ENCODE peak calls at places on chromosome 1, in nine cellular contexts. One of them, this sample, is unnamed.

GRCh38 chr1:5917591-5918274 is 74.5 kb downstream of the NPHP4 start:
- DNase-seq in ovary: no peak
- DNase-seq in DND-41: no peak
- DNase-seq in fibroblast of lung: no peak
- DNase-seq in prostate gland: no peak
- DNase-seq in left ventricle myocardium inferior: no peak
- DNase-seq in AG04450: no peak
- DNase-seq in mammary epithelial cell: peak; percentile 5
- DNase-seq in colonic mucosa: no peak
- DNase-seq in this sample: no peak

GRCh38 chr1:107196973-107197562 is 56.2 kb downstream of the NTNG1 start:
- DNase-seq in ovary: no peak
- DNase-seq in DND-41: peak; percentile 31
- DNase-seq in fibroblast of lung: peak; percentile 11
- DNase-seq in prostate gland: no peak
- DNase-seq in left ventricle myocardium inferior: no peak
- DNase-seq in AG04450: no peak
- DNase-seq in mammary epithelial cell: no peak
- DNase-seq in colonic mucosa: peak; percentile 35
- DNase-seq in this sample: peak; percentile 10

GRCh38 chr1:48249868-48250267 is 27.4 kb downstream of the SLC5A9 start:
- DNase-seq in ovary: no peak
- DNase-seq in DND-41: no peak
- DNase-seq in fibroblast of lung: no peak
- DNase-seq in prostate gland: no peak
- DNase-seq in left ventricle myocardium inferior: no peak
- DNase-seq in AG04450: no peak
- DNase-seq in mammary epithelial cell: no peak
- DNase-seq in colonic mucosa: peak; percentile 29
- DNase-seq in this sample: no peak

GRCh38 chr1:95903060-95903459 is 669.0 kb downstream of the RWDD3 start:
- DNase-seq in ovary: no peak
- DNase-seq in DND-41: no peak
- DNase-seq in fibroblast of lung: no peak
- DNase-seq in prostate gland: no peak
- DNase-seq in left ventricle myocardium inferior: no peak
- DNase-seq in AG04450: no peak
- DNase-seq in mammary epithelial cell: peak; percentile 5
- DNase-seq in colonic mucosa: no peak
- DNase-seq in this sample: no peak

GRCh38 chr1:184641894-184642293 is 112.8 kb downstream of the EDEM3 start:
- DNase-seq in ovary: no peak
- DNase-seq in DND-41: no peak
- DNase-seq in fibroblast of lung: no peak
- DNase-seq in prostate gland: no peak
- DNase-seq in left ventricle myocardium inferior: no peak
- DNase-seq in AG04450: no peak
- DNase-seq in mammary epithelial cell: no peak
- DNase-seq in colonic mucosa: no peak
- DNase-seq in this sample: no peak

GRCh38 chr1:38775175-38775845 is 84.3 kb downstream of the RRAGC start:
- DNase-seq in ovary: no peak
- DNase-seq in DND-41: no peak
- DNase-seq in fibroblast of lung: no peak
- DNase-seq in prostate gland: no peak
- DNase-seq in left ventricle myocardium inferior: no peak
- DNase-seq in AG04450: no peak
- DNase-seq in mammary epithelial cell: no peak
- DNase-seq in colonic mucosa: no peak
- DNase-seq in this sample: no peak

GRCh38 chr1:119884700-119885099 is 11.6 kb downstream of the ADAM30 start:
- DNase-seq in ovary: no peak
- DNase-seq in DND-41: no peak
- DNase-seq in fibroblast of lung: no peak
- DNase-seq in prostate gland: no peak
- DNase-seq in left ventricle myocardium inferior: no peak
- DNase-seq in AG04450: no peak
- DNase-seq in mammary epithelial cell: no peak
- DNase-seq in colonic mucosa: no peak
- DNase-seq in this sample: no peak

GRCh38 chr1:183484254-183484653 is 12.0 kb downstream of the SMG7 start:
- DNase-seq in ovary: no peak
- DNase-seq in DND-41: no peak
- DNase-seq in fibroblast of lung: no peak
- DNase-seq in prostate gland: no peak
- DNase-seq in left ventricle myocardium inferior: no peak
- DNase-seq in AG04450: no peak
- DNase-seq in mammary epithelial cell: no peak
- DNase-seq in colonic mucosa: no peak
- DNase-seq in this sample: no peak

GRCh38 chr1:111507411-111508201 is 4.2 kb upstream of the ADORA3 start:
- DNase-seq in ovary: peak; percentile 78
- DNase-seq in DND-41: peak; percentile 67
- DNase-seq in fibroblast of lung: peak; percentile 50
- DNase-seq in prostate gland: peak; percentile 35
- DNase-seq in left ventricle myocardium inferior: peak; percentile 82
- DNase-seq in AG04450: peak; percentile 32
- DNase-seq in mammary epithelial cell: peak; percentile 60
- DNase-seq in colonic mucosa: peak; percentile 89
- DNase-seq in this sample: peak; percentile 84

GRCh38 chr1:64470670-64471217 is 815 bp downstream of the CACHD1 start:
- DNase-seq in ovary: peak; percentile 63
- DNase-seq in DND-41: no peak
- DNase-seq in fibroblast of lung: peak; percentile 29
- DNase-seq in prostate gland: peak; percentile 8
- DNase-seq in left ventricle myocardium inferior: peak; percentile 25
- DNase-seq in AG04450: no peak
- DNase-seq in mammary epithelial cell: peak; percentile 32
- DNase-seq in colonic mucosa: peak; percentile 22
- DNase-seq in this sample: peak; percentile 15

GRCh38 chr1:87052986-87053385 is 138.6 kb downstream of the HS2ST1 start:
- DNase-seq in ovary: no peak
- DNase-seq in DND-41: no peak
- DNase-seq in fibroblast of lung: no peak
- DNase-seq in prostate gland: no peak
- DNase-seq in left ventricle myocardium inferior: no peak
- DNase-seq in AG04450: no peak
- DNase-seq in mammary epithelial cell: no peak
- DNase-seq in colonic mucosa: no peak
- DNase-seq in this sample: no peak

GRCh38 chr1:204591473-204592090 is 75.4 kb downstream of the MDM4 start:
- DNase-seq in ovary: no peak
- DNase-seq in DND-41: no peak
- DNase-seq in fibroblast of lung: peak; percentile 71
- DNase-seq in prostate gland: no peak
- DNase-seq in left ventricle myocardium inferior: no peak
- DNase-seq in AG04450: peak; percentile 16
- DNase-seq in mammary epithelial cell: peak; percentile 75
- DNase-seq in colonic mucosa: no peak
- DNase-seq in this sample: no peak

DNA sequence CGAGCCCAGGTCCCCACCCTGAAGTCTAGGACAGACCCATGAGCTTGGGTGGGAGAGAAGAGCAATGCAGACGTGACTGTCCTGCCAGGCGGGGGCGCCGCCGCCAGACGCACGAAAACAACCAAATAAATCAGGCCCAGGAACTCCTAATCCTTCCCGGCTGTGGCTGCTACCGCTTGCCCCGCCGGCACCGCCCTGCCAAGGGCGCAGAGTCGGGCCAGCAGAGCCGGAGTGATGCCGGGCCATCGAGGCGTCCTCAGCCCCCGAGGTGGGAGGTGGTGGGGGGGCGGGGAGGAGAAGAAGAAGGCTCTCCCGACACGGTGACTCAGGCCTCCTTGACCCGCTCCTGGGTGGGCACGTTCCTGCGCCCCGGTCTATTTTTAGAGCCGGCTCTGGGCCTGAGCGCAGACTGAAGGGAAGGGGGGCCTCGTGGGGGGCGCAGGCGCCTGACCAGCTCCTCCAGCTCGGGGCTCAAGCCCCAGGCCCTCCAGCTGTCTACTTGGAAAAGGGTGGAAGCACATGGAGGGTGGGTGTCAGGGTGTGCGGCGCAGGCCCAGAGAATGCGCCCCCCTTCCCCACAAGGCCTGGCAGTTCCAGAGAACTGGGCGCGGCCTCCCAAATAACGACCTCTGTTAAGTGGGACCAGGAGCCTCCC is 10.8 kb upstream of the COL16A1 start:
- DNase-seq in ovary: peak; percentile 95
- DNase-seq in DND-41: no peak
- DNase-seq in fibroblast of lung: peak; percentile 78
- DNase-seq in prostate gland: peak; percentile 23
- DNase-seq in left ventricle myocardium inferior: peak; percentile 69
- DNase-seq in AG04450: no peak
- DNase-seq in mammary epithelial cell: no peak
- DNase-seq in colonic mucosa: peak; percentile 66
- DNase-seq in this sample: peak; percentile 70
- H3K4me3 ChIP-seq in ovary: peak overlapping the region; percentile 33
- H3K4me3 ChIP-seq in DND-41: no peak overlapping the region
- H3K4me3 ChIP-seq in fibroblast of lung: peak overlapping the region; percentile 27
- H3K4me3 ChIP-seq in prostate gland: peak overlapping the region; percentile 22
- H3K4me3 ChIP-seq in left ventricle myocardium inferior: peak overlapping the region; percentile 69
- H3K4me3 ChIP-seq in AG04450: peak overlapping the region; percentile 10
- H3K4me3 ChIP-seq in mammary epithelial cell: no peak overlapping the region
- H3K4me3 ChIP-seq in colonic mucosa: peak overlapping the region; percentile 31
- H3K4me3 ChIP-seq in this sample: peak overlapping the region; percentile 26

GRCh38 chr1:93716163-93716562 is 34.5 kb upstream of the BCAR3 start:
- DNase-seq in ovary: no peak
- DNase-seq in DND-41: no peak
- DNase-seq in fibroblast of lung: no peak
- DNase-seq in prostate gland: no peak
- DNase-seq in left ventricle myocardium inferior: no peak
- DNase-seq in AG04450: no peak
- DNase-seq in mammary epithelial cell: no peak
- DNase-seq in colonic mucosa: no peak
- DNase-seq in this sample: no peak

GRCh38 chr1:93717639-93718038 is 36.0 kb upstream of the BCAR3 start:
- DNase-seq in ovary: no peak
- DNase-seq in DND-41: no peak
- DNase-seq in fibroblast of lung: no peak
- DNase-seq in prostate gland: no peak
- DNase-seq in left ventricle myocardium inferior: no peak
- DNase-seq in AG04450: no peak
- DNase-seq in mammary epithelial cell: no peak
- DNase-seq in colonic mucosa: no peak
- DNase-seq in this sample: no peak

GRCh38 chr1:93716974-93717373 is 35.3 kb upstream of the BCAR3 start:
- DNase-seq in ovary: no peak
- DNase-seq in DND-41: peak; percentile 24
- DNase-seq in fibroblast of lung: peak; percentile 53
- DNase-seq in prostate gland: no peak
- DNase-seq in left ventricle myocardium inferior: no peak
- DNase-seq in AG04450: no peak
- DNase-seq in mammary epithelial cell: peak; percentile 78
- DNase-seq in colonic mucosa: no peak
- DNase-seq in this sample: no peak

GRCh38 chr1:93714350-93714749 is 32.7 kb upstream of the BCAR3 start:
- DNase-seq in ovary: no peak
- DNase-seq in DND-41: no peak
- DNase-seq in fibroblast of lung: no peak
- DNase-seq in prostate gland: no peak
- DNase-seq in left ventricle myocardium inferior: no peak
- DNase-seq in AG04450: no peak
- DNase-seq in mammary epithelial cell: no peak
- DNase-seq in colonic mucosa: no peak
- DNase-seq in this sample: no peak

DNA sequence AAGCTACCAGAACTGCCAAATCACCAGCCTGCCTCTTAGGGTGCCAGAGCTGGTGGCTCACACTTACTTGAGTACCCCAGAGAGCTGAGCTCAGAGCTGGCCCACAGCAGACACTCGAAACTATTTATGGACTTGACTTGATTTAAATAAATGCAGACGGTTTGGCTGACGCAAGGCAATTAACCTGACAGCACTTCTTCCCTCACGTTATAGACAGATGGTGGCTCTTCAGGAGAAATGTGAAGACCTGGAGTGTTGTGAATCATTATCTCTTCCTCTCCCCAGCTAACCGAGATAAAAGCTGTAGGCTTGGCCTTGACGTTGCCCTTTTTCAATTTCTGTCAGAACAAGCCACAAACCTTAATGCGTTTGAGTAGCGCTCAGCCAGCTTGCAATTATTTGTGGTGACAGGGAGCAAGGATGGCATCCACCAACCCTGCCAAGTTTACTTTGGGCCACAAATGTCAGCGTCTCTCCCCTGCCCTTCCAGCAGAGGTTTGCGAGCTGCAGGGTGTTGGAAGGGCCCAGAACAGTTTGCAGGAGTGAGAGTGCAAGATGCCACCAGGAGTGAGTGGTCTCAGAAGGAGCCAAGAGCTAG is 34.0 kb upstream of the BCAR3 start:
- DNase-seq in ovary: no peak
- DNase-seq in DND-41: peak; percentile 10
- DNase-seq in fibroblast of lung: peak; percentile 83
- DNase-seq in prostate gland: no peak
- DNase-seq in left ventricle myocardium inferior: peak; percentile 48
- DNase-seq in AG04450: no peak
- DNase-seq in mammary epithelial cell: no peak
- DNase-seq in colonic mucosa: no peak
- DNase-seq in this sample: no peak
- H3K27ac ChIP-seq in ovary: no peak overlapping the region
- H3K27ac ChIP-seq in DND-41: no peak overlapping the region
- H3K27ac ChIP-seq in fibroblast of lung: no peak overlapping the region
- H3K27ac ChIP-seq in prostate gland: no peak overlapping the region
- H3K27ac ChIP-seq in left ventricle myocardium inferior: peak overlapping the region; percentile 79
- H3K27ac ChIP-seq in AG04450: no peak overlapping the region
- H3K27ac ChIP-seq in mammary epithelial cell: no peak overlapping the region
- H3K27ac ChIP-seq in colonic mucosa: no peak overlapping the region
- H3K27ac ChIP-seq in this sample: no peak overlapping the region

DNA sequence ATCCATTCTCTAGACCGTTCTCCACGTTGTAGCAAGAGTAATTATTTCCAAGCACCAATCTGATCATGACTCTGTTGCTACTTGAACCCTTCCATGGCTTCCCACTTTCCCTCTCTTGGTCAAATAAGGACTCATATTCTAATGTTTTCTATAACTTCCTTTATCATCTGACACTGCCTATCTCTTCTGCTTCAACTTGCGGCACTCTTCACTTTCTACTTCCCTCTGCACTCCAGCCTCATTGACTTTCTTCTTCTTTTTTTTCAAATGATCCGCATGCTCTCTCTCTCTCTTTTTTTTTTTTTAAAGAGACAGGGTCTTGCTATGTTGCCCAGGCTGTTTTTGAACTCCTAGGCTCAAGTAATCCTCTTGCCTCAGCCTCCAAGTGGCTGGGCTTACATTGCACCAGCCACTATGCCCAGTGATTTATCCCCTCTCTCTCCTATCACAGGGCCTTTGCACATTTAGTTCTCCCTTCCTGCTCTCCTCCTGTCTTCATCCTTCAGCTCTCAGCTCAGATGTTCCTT is 7.3 kb upstream of the IL10 start:
- DNase-seq in ovary: no peak
- DNase-seq in DND-41: no peak
- DNase-seq in fibroblast of lung: no peak
- DNase-seq in prostate gland: no peak
- DNase-seq in left ventricle myocardium inferior: no peak
- DNase-seq in AG04450: no peak
- DNase-seq in mammary epithelial cell: no peak
- DNase-seq in colonic mucosa: no peak
- DNase-seq in this sample: no peak
- H3K27me3 ChIP-seq in ovary: no peaks in the 10 kb centered on the region
- H3K27me3 ChIP-seq in DND-41: no peaks in the 10 kb centered on the region
- H3K27me3 ChIP-seq in fibroblast of lung: no peaks in the 10 kb centered on the region
- H3K27me3 ChIP-seq in prostate gland: no peaks in the 10 kb centered on the region
- H3K27me3 ChIP-seq in left ventricle myocardium inferior: peaks cover 7% of the 10 kb centered on the region
- H3K27me3 ChIP-seq in AG04450: peaks cover 5% of the 10 kb centered on the region
- H3K27me3 ChIP-seq in mammary epithelial cell: no peaks in the 10 kb centered on the region
- H3K27me3 ChIP-seq in colonic mucosa: no peaks in the 10 kb centered on the region
- H3K27me3 ChIP-seq in this sample: peaks cover 7% of the 10 kb centered on the region

GRCh38 chr1:145977486-145978476 is 13.3 kb downstream of the POLR3GL start:
- DNase-seq in ovary: peak; percentile 84
- DNase-seq in DND-41: peak; percentile 80
- DNase-seq in fibroblast of lung: peak; percentile 80
- DNase-seq in prostate gland: peak; percentile 87
- DNase-seq in left ventricle myocardium inferior: peak; percentile 68
- DNase-seq in AG04450: peak; percentile 63
- DNase-seq in mammary epithelial cell: peak; percentile 73
- DNase-seq in colonic mucosa: peak; percentile 76
- DNase-seq in this sample: peak; percentile 84
- H3K4me3 ChIP-seq in ovary: peak overlapping the region; percentile 5
- H3K4me3 ChIP-seq in DND-41: peak overlapping the region; percentile 10
- H3K4me3 ChIP-seq in fibroblast of lung: no peak overlapping the region
- H3K4me3 ChIP-seq in prostate gland: no peak overlapping the region
- H3K4me3 ChIP-seq in left ventricle myocardium inferior: peak overlapping the region; percentile 58
- H3K4me3 ChIP-seq in AG04450: no peak overlapping the region
- H3K4me3 ChIP-seq in mammary epithelial cell: no peak overlapping the region
- H3K4me3 ChIP-seq in colonic mucosa: no peak overlapping the region
- H3K4me3 ChIP-seq in this sample: no peak overlapping the region

This sample was measured in transverse colon.